ENCODE peak calls at places on chromosomes 2 and 18, in four cellular contexts. P is fibroblast of the conjunctiva, E is NCI-H226, U is WERI-Rb-1. R is an unnamed sample.

GRCh38 chr2:37768491-37768925 is 97.1 kb upstream of the CDC42EP3 start:
- DNase-seq in P (peak), U (no peak), E (peak), R (no peak)

GRCh38 chr2:174748948-174749347 is 15.3 kb downstream of the CHRNA1 start:
- DNase-seq in U (peak), E (peak), P (peak), R (peak)

GRCh38 chr2:230809015-230809414 is 55.7 kb upstream of the ITM2C start:
- DNase-seq in E (no peak), P (no peak), U (no peak), R (no peak)

GRCh38 chr2:220394433-220394832 is 767.0 kb downstream of the SLC4A3 start:
- DNase-seq in U (no peak), P (peak), E (peak), R (no peak)

GRCh38 chr18:57813245-57813644 is 10.1 kb upstream of the ATP8B1 start:
- DNase-seq in U (no peak), E (peak), P (peak), R (no peak)

GRCh38 chr2:173390036-173390435 is 35.4 kb downstream of the CDCA7 start:
- DNase-seq in U (no peak), E (no peak), P (no peak), R (no peak)

GRCh38 chr2:233791151-233791882 is 13.2 kb downstream of the MROH2A start:
- DNase-seq in E (no peak), U (no peak), P (no peak), R (no peak)

GRCh38 chr18:3454365-3455089 is 4.6 kb downstream of the TGIF1 start:
- DNase-seq in E (peak), U (peak), P (no peak), R (peak)

GRCh38 chr2:203871371-203871983 is 3.9 kb downstream of the CTLA4 start:
- DNase-seq in E (no peak), P (no peak), U (no peak), R (no peak)

GRCh38 chr18:67133669-67134068 is 382.9 kb downstream of the DSEL start:
- DNase-seq in U (no peak), E (no peak), P (no peak), R (no peak)

GRCh38 chr2:9211496-9211895 is 4.9 kb downstream of the ASAP2 start:
- DNase-seq in P (peak), E (no peak), U (no peak), R (no peak)

GRCh38 chr2:99442837-99443236 is 47.0 kb downstream of the REV1 start:
- DNase-seq in P (no peak), E (no peak), U (no peak), R (no peak)

GRCh38 chr2:212539145-212539880 is 711 bp upstream of the ERBB4 start:
- DNase-seq in U (peak), P (no peak), E (no peak), R (peak)

GRCh38 chr18:2939317-2939716 is 73.6 kb downstream of the LPIN2 start:
- DNase-seq in E (no peak), U (no peak), P (no peak), R (no peak)

GRCh38 chr2:241561811-241562210 is 3.3 kb downstream of the BOK start:
- DNase-seq in U (no peak), E (peak), P (peak), R (peak)

GRCh38 chr2:126029316-126029715 is 626.6 kb upstream of the GYPC start:
- DNase-seq in P (no peak), U (no peak), E (no peak), R (no peak)

GRCh38 chr2:71379086-71379485 is 47.5 kb downstream of the ZNF638 start:
- DNase-seq in P (peak), U (no peak), E (peak), R (no peak)

GRCh38 chr2:181447040-181447439 is 10.1 kb upstream of the ITGA4 start:
- DNase-seq in P (no peak), U (no peak), E (no peak), R (no peak)